ENCODE peak calls at places on chromosomes 11 and 22, in six cellular contexts. G is GM12891, J is heart left ventricle, F is colonic mucosa, X is NCI-H1105 treated with DMSO at 0.1 percent for 48 hours, K is LoVo. A is an unnamed sample.

GRCh38 chr11:47004595-47005033 is 68.1 kb downstream of the CSTPP1 start:
- DNase-seq in F (peak), X (no peak), J (peak), K (no peak), G (no peak), A (peak)

GRCh38 chr22:42064629-42065028 is 6.0 kb downstream of the NAGA start:
- DNase-seq in K (no peak), G (no peak), X (no peak), J (no peak), F (peak), A (no peak)

GRCh38 chr22:41563051-41563711 is 2.4 kb downstream of the CSDC2 start:
- DNase-seq in F (no peak), G (no peak), J (peak), K (peak), X (no peak), A (no peak)

GRCh38 chr11:69427906-69428880 is 53.3 kb upstream of the LINC01488 start:
- DNase-seq in G (no peak), X (no peak), K (no peak), F (no peak), J (peak), A (no peak)

GRCh38 chr22:32677876-32678275 is 123.6 kb upstream of the TIMP3 start:
- DNase-seq in K (no peak), X (no peak), F (no peak), G (no peak), J (no peak), A (no peak)

GRCh38 chr11:127651175-127651887 is 650.8 kb upstream of the KIRREL3 start:
- DNase-seq in F (no peak), J (no peak), X (no peak), K (no peak), G (no peak), A (no peak)

GRCh38 chr22:26535499-26535898 is 23.2 kb upstream of the TFIP11 start:
- DNase-seq in X (no peak), J (no peak), K (no peak), G (no peak), F (no peak), A (no peak)

GRCh38 chr11:14539867-14540475 is 19.8 kb upstream of the PSMA1 start:
- DNase-seq in K (no peak), J (no peak), F (no peak), X (no peak), G (no peak), A (no peak)

GRCh38 chr22:24429411-24430365 is 2.3 kb downstream of the ADORA2A start:
- DNase-seq in F (no peak), X (peak), J (peak), K (no peak), G (no peak), A (no peak)

GRCh38 chr22:38572065-38572464 is 2.1 kb upstream of the DMC1 start:
- DNase-seq in J (no peak), F (peak), K (peak), G (peak), X (peak), A (peak)

GRCh38 chr11:129145276-129145675 is 46.8 kb downstream of the ARHGAP32 start:
- DNase-seq in X (no peak), F (no peak), J (no peak), K (no peak), G (no peak), A (no peak)

GRCh38 chr11:28284206-28284605 is 176.0 kb downstream of the METTL15 start:
- DNase-seq in G (no peak), J (no peak), F (no peak), K (no peak), X (no peak), A (no peak)

GRCh38 chr22:38320605-38321402 is 3.6 kb upstream of the CSNK1E start:
- DNase-seq in K (no peak), G (no peak), J (no peak), X (no peak), F (no peak), A (no peak)

GRCh38 chr22:37121887-37122591 is 12.5 kb upstream of the TMPRSS6 start:
- DNase-seq in G (peak), J (no peak), X (no peak), F (peak), K (no peak), A (no peak)

GRCh38 chr11:18264677-18265542 is 1.2 kb upstream of the SAA1 start:
- DNase-seq in K (no peak), J (no peak), F (no peak), G (no peak), X (no peak), A (no peak)

GRCh38 chr22:50417544-50417943 is 57.3 kb downstream of the SBF1 start:
- DNase-seq in J (no peak), F (no peak), G (no peak), K (no peak), X (no peak), A (no peak)